ENCODE peak calls at places on chromosomes 12 and 14, in eight cellular contexts. One of them, this sample, is unnamed.

GRCh38 chr14:77889971-77890442 is 90.1 kb downstream of the ADCK1 start:
- DNase-seq in stomach: no peak
- DNase-seq in upper lobe of right lung: no peak
- DNase-seq in PC-3: peak
- DNase-seq in fibroblast of mammary gland: peak
- DNase-seq in GM23248: peak
- DNase-seq in A549: no peak
- DNase-seq in lower leg skin: no peak
- DNase-seq in this sample: peak

GRCh38 chr12:6430990-6431353 is 13.8 kb upstream of the CD27 start:
- DNase-seq in stomach: peak
- DNase-seq in upper lobe of right lung: peak
- DNase-seq in PC-3: no peak
- DNase-seq in fibroblast of mammary gland: no peak
- DNase-seq in GM23248: peak
- DNase-seq in A549: no peak
- DNase-seq in lower leg skin: no peak
- DNase-seq in this sample: no peak

GRCh38 chr14:75561013-75561432 is 17.4 kb upstream of the FLVCR2 start:
- DNase-seq in stomach: peak
- DNase-seq in upper lobe of right lung: peak
- DNase-seq in PC-3: peak
- DNase-seq in fibroblast of mammary gland: peak
- DNase-seq in GM23248: peak
- DNase-seq in A549: peak
- DNase-seq in lower leg skin: peak
- DNase-seq in this sample: peak

GRCh38 chr14:48527832-48528231 is 852.4 kb upstream of the MDGA2 start:
- DNase-seq in stomach: no peak
- DNase-seq in upper lobe of right lung: no peak
- DNase-seq in PC-3: no peak
- DNase-seq in fibroblast of mammary gland: no peak
- DNase-seq in GM23248: no peak
- DNase-seq in A549: no peak
- DNase-seq in lower leg skin: no peak
- DNase-seq in this sample: no peak

GRCh38 chr12:109731231-109731731 is 17.7 kb downstream of the FAM222A start:
- DNase-seq in stomach: peak
- DNase-seq in upper lobe of right lung: peak
- DNase-seq in PC-3: no peak
- DNase-seq in fibroblast of mammary gland: no peak
- DNase-seq in GM23248: no peak
- DNase-seq in A549: no peak
- DNase-seq in lower leg skin: no peak
- DNase-seq in this sample: no peak

GRCh38 chr12:4353785-4354208 is 25.7 kb downstream of the FGF23 start:
- DNase-seq in stomach: no peak
- DNase-seq in upper lobe of right lung: no peak
- DNase-seq in PC-3: peak
- DNase-seq in fibroblast of mammary gland: peak
- DNase-seq in GM23248: peak
- DNase-seq in A549: peak
- DNase-seq in lower leg skin: no peak
- DNase-seq in this sample: peak

GRCh38 chr12:120684523-120684932 is 2.4 kb upstream of the MLEC start:
- DNase-seq in stomach: no peak
- DNase-seq in upper lobe of right lung: no peak
- DNase-seq in PC-3: peak
- DNase-seq in fibroblast of mammary gland: peak
- DNase-seq in GM23248: peak
- DNase-seq in A549: peak
- DNase-seq in lower leg skin: peak
- DNase-seq in this sample: peak

GRCh38 chr14:24115451-24116110 is 832 bp upstream of the NRL start:
- DNase-seq in stomach: no peak
- DNase-seq in upper lobe of right lung: no peak
- DNase-seq in PC-3: no peak
- DNase-seq in fibroblast of mammary gland: no peak
- DNase-seq in GM23248: peak
- DNase-seq in A549: no peak
- DNase-seq in lower leg skin: no peak
- DNase-seq in this sample: no peak

GRCh38 chr12:6233121-6233971 is 33.1 kb downstream of the CD9 start:
- DNase-seq in stomach: no peak
- DNase-seq in upper lobe of right lung: peak
- DNase-seq in PC-3: no peak
- DNase-seq in fibroblast of mammary gland: no peak
- DNase-seq in GM23248: no peak
- DNase-seq in A549: no peak
- DNase-seq in lower leg skin: no peak
- DNase-seq in this sample: no peak

GRCh38 chr12:64450711-64451486 is 1.0 kb upstream of the TBK1 start:
- DNase-seq in stomach: no peak
- DNase-seq in upper lobe of right lung: no peak
- DNase-seq in PC-3: peak
- DNase-seq in fibroblast of mammary gland: peak
- DNase-seq in GM23248: peak
- DNase-seq in A549: no peak
- DNase-seq in lower leg skin: no peak
- DNase-seq in this sample: peak

GRCh38 chr14:32167907-32168306 is 33.9 kb upstream of the RNU6-7 start:
- DNase-seq in stomach: no peak
- DNase-seq in upper lobe of right lung: no peak
- DNase-seq in PC-3: no peak
- DNase-seq in fibroblast of mammary gland: no peak
- DNase-seq in GM23248: no peak
- DNase-seq in A549: no peak
- DNase-seq in lower leg skin: no peak
- DNase-seq in this sample: peak

GRCh38 chr14:54002653-54003052 is 46.0 kb upstream of the BMP4 start:
- DNase-seq in stomach: no peak
- DNase-seq in upper lobe of right lung: no peak
- DNase-seq in PC-3: no peak
- DNase-seq in fibroblast of mammary gland: peak
- DNase-seq in GM23248: peak
- DNase-seq in A549: no peak
- DNase-seq in lower leg skin: no peak
- DNase-seq in this sample: no peak

GRCh38 chr12:26614217-26614616 is 218.8 kb downstream of the ITPR2 start:
- DNase-seq in stomach: no peak
- DNase-seq in upper lobe of right lung: no peak
- DNase-seq in PC-3: peak
- DNase-seq in fibroblast of mammary gland: peak
- DNase-seq in GM23248: peak
- DNase-seq in A549: peak
- DNase-seq in lower leg skin: no peak
- DNase-seq in this sample: peak

GRCh38 chr14:26872510-26872909 is 274.7 kb upstream of the NOVA1 start:
- DNase-seq in stomach: peak
- DNase-seq in upper lobe of right lung: no peak
- DNase-seq in PC-3: no peak
- DNase-seq in fibroblast of mammary gland: peak
- DNase-seq in GM23248: peak
- DNase-seq in A549: no peak
- DNase-seq in lower leg skin: no peak
- DNase-seq in this sample: no peak

GRCh38 chr12:1724250-1724649 is 33.4 kb downstream of the ADIPOR2 start:
- DNase-seq in stomach: no peak
- DNase-seq in upper lobe of right lung: no peak
- DNase-seq in PC-3: no peak
- DNase-seq in fibroblast of mammary gland: no peak
- DNase-seq in GM23248: no peak
- DNase-seq in A549: no peak
- DNase-seq in lower leg skin: no peak
- DNase-seq in this sample: no peak

GRCh38 chr12:119013023-119013422 is 31.7 kb downstream of the SRRM4 start:
- DNase-seq in stomach: no peak
- DNase-seq in upper lobe of right lung: no peak
- DNase-seq in PC-3: no peak
- DNase-seq in fibroblast of mammary gland: no peak
- DNase-seq in GM23248: no peak
- DNase-seq in A549: no peak
- DNase-seq in lower leg skin: no peak
- DNase-seq in this sample: no peak

GRCh38 chr12:119012179-119012578 is 30.8 kb downstream of the SRRM4 start:
- DNase-seq in stomach: no peak
- DNase-seq in upper lobe of right lung: no peak
- DNase-seq in PC-3: no peak
- DNase-seq in fibroblast of mammary gland: no peak
- DNase-seq in GM23248: no peak
- DNase-seq in A549: no peak
- DNase-seq in lower leg skin: no peak
- DNase-seq in this sample: no peak

GRCh38 chr12:119016715-119017114 is 35.4 kb downstream of the SRRM4 start:
- DNase-seq in stomach: no peak
- DNase-seq in upper lobe of right lung: no peak
- DNase-seq in PC-3: no peak
- DNase-seq in fibroblast of mammary gland: no peak
- DNase-seq in GM23248: no peak
- DNase-seq in A549: no peak
- DNase-seq in lower leg skin: no peak
- DNase-seq in this sample: no peak

GRCh38 chr12:119011231-119011630 is 29.9 kb downstream of the SRRM4 start:
- DNase-seq in stomach: no peak
- DNase-seq in upper lobe of right lung: no peak
- DNase-seq in PC-3: no peak
- DNase-seq in fibroblast of mammary gland: no peak
- DNase-seq in GM23248: no peak
- DNase-seq in A549: no peak
- DNase-seq in lower leg skin: no peak
- DNase-seq in this sample: no peak

DNA sequence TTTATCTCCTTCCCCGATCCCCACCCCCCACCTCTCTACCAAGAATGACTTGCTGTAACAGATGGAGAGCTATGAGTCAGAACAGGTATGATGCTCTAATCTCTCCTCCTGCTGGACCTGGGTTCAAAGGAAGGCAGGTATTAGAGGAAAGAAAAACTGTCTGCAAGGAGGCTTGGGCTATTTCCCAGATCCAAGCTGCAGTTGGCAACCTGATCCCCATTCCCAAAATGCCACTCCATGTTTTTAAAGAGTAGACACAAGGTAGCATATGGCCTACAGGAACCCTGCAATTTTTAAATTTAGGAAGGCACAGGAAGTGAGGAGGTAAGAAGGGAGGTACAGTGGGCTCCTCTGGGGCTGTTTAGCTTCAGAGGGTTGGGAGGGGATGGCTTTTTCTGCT is 33.0 kb downstream of the SRRM4 start:
- DNase-seq in stomach: no peak
- DNase-seq in upper lobe of right lung: no peak
- DNase-seq in PC-3: no peak
- DNase-seq in fibroblast of mammary gland: no peak
- DNase-seq in GM23248: no peak
- DNase-seq in A549: no peak
- DNase-seq in lower leg skin: no peak
- DNase-seq in this sample: no peak
- H3K4me3 ChIP-seq in stomach: no peak
- H3K4me3 ChIP-seq in upper lobe of right lung: no peak
- H3K4me3 ChIP-seq in PC-3: no peak
- H3K4me3 ChIP-seq in fibroblast of mammary gland: no peak
- H3K4me3 ChIP-seq in GM23248: no peak
- H3K4me3 ChIP-seq in A549: no peak
- H3K4me3 ChIP-seq in lower leg skin: no peak
- H3K4me3 ChIP-seq in this sample: no peak

GRCh38 chr12:113359939-113360748 is 1.8 kb downstream of the PLBD2 start:
- DNase-seq in stomach: no peak
- DNase-seq in upper lobe of right lung: no peak
- DNase-seq in PC-3: peak
- DNase-seq in fibroblast of mammary gland: peak
- DNase-seq in GM23248: peak
- DNase-seq in A549: no peak
- DNase-seq in lower leg skin: peak
- DNase-seq in this sample: no peak
- H3K4me3 ChIP-seq in stomach: peak
- H3K4me3 ChIP-seq in upper lobe of right lung: peak
- H3K4me3 ChIP-seq in PC-3: peak
- H3K4me3 ChIP-seq in fibroblast of mammary gland: peak
- H3K4me3 ChIP-seq in GM23248: peak
- H3K4me3 ChIP-seq in A549: peak
- H3K4me3 ChIP-seq in lower leg skin: no peak
- H3K4me3 ChIP-seq in this sample: no peak

DNA sequence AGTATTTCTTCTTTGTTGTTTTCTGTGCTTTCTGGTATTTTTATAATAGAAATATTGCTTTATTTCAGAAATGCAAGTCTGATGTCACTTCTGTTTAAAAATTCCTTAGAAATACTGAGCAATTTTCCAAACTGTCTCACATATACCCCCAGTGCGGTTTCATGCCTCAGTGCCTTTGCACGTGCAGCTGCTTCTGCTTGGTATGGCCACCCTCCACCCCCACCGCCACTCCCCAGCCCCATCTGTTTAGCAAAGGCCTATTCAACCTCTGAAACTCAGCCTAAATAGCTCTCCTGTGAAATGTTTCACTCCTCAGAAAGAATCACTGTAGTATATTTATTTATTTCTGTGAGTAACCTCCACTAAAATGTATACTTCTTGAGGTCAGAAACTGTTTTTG is 52.3 kb downstream of the PPM1H start:
- DNase-seq in stomach: no peak
- DNase-seq in upper lobe of right lung: no peak
- DNase-seq in PC-3: no peak
- DNase-seq in fibroblast of mammary gland: no peak
- DNase-seq in GM23248: no peak
- DNase-seq in A549: no peak
- DNase-seq in lower leg skin: no peak
- DNase-seq in this sample: no peak
- H3K4me3 ChIP-seq in stomach: no peak
- H3K4me3 ChIP-seq in upper lobe of right lung: no peak
- H3K4me3 ChIP-seq in PC-3: no peak
- H3K4me3 ChIP-seq in fibroblast of mammary gland: no peak
- H3K4me3 ChIP-seq in GM23248: no peak
- H3K4me3 ChIP-seq in A549: no peak
- H3K4me3 ChIP-seq in lower leg skin: no peak
- H3K4me3 ChIP-seq in this sample: no peak

GRCh38 chr14:80213602-80214001 is 2.3 kb upstream of the DIO2 start:
- DNase-seq in stomach: peak
- DNase-seq in upper lobe of right lung: no peak
- DNase-seq in PC-3: peak
- DNase-seq in fibroblast of mammary gland: peak
- DNase-seq in GM23248: peak
- DNase-seq in A549: peak
- DNase-seq in lower leg skin: no peak
- DNase-seq in this sample: peak

GRCh38 chr14:80215081-80215480 is 3.8 kb upstream of the DIO2 start:
- DNase-seq in stomach: no peak
- DNase-seq in upper lobe of right lung: no peak
- DNase-seq in PC-3: peak
- DNase-seq in fibroblast of mammary gland: no peak
- DNase-seq in GM23248: peak
- DNase-seq in A549: no peak
- DNase-seq in lower leg skin: no peak
- DNase-seq in this sample: no peak

GRCh38 chr14:80212025-80212402 is 710 bp upstream of the DIO2 start:
- DNase-seq in stomach: no peak
- DNase-seq in upper lobe of right lung: no peak
- DNase-seq in PC-3: no peak
- DNase-seq in fibroblast of mammary gland: peak
- DNase-seq in GM23248: peak
- DNase-seq in A549: peak
- DNase-seq in lower leg skin: no peak
- DNase-seq in this sample: peak

GRCh38 chr14:80216818-80217217 is 5.5 kb upstream of the DIO2 start:
- DNase-seq in stomach: no peak
- DNase-seq in upper lobe of right lung: no peak
- DNase-seq in PC-3: peak
- DNase-seq in fibroblast of mammary gland: no peak
- DNase-seq in GM23248: no peak
- DNase-seq in A549: peak
- DNase-seq in lower leg skin: no peak
- DNase-seq in this sample: peak

GRCh38 chr14:80215756-80216581 is 4.7 kb upstream of the DIO2 start:
- DNase-seq in stomach: peak
- DNase-seq in upper lobe of right lung: no peak
- DNase-seq in PC-3: peak
- DNase-seq in fibroblast of mammary gland: peak
- DNase-seq in GM23248: peak
- DNase-seq in A549: peak
- DNase-seq in lower leg skin: no peak
- DNase-seq in this sample: peak
- H3K4me3 ChIP-seq in stomach: no peak
- H3K4me3 ChIP-seq in upper lobe of right lung: no peak
- H3K4me3 ChIP-seq in PC-3: no peak
- H3K4me3 ChIP-seq in fibroblast of mammary gland: no peak
- H3K4me3 ChIP-seq in GM23248: no peak
- H3K4me3 ChIP-seq in A549: peak
- H3K4me3 ChIP-seq in lower leg skin: no peak
- H3K4me3 ChIP-seq in this sample: no peak